ENCODE peak calls at places on chromosomes 2 and 18, in ten cellular contexts. One of them, this sample, is unnamed.

GRCh38 chr2:44168684-44169154 is at the start of gene PPM1B:
- DNase-seq in mammary epithelial cell: no peak
- DNase-seq in stimulated activated CD4-positive, alpha-beta T cell treated with anti-CD3 and anti-CD28 coated beads, TNF-alpha, amount 100 ng/mL, for 4 hours: peak; percentile 99
- DNase-seq in H7: peak; percentile 98
- DNase-seq in nephron progenitor cell: peak; percentile 100
- DNase-seq in mesothelial cell of epicardium: peak; percentile 99
- DNase-seq in EL: no peak
- DNase-seq in choroid plexus epithelial cell: no peak
- DNase-seq in AG10803: no peak
- DNase-seq in ELR: no peak
- DNase-seq in this sample: no peak

GRCh38 chr2:197498937-197499593 is 575 bp downstream of the HSPD1 start:
- DNase-seq in mammary epithelial cell: peak; percentile 39
- DNase-seq in stimulated activated CD4-positive, alpha-beta T cell treated with anti-CD3 and anti-CD28 coated beads, TNF-alpha, amount 100 ng/mL, for 4 hours: no peak
- DNase-seq in H7: peak; percentile 71
- DNase-seq in nephron progenitor cell: peak; percentile 73
- DNase-seq in mesothelial cell of epicardium: peak; percentile 55
- DNase-seq in EL: peak; percentile 52
- DNase-seq in choroid plexus epithelial cell: peak; percentile 68
- DNase-seq in AG10803: peak; percentile 34
- DNase-seq in ELR: peak; percentile 66
- DNase-seq in this sample: peak; percentile 68

GRCh38 chr2:41042343-41042742 is 590.5 kb upstream of the SLC8A1 start:
- DNase-seq in mammary epithelial cell: no peak
- DNase-seq in stimulated activated CD4-positive, alpha-beta T cell treated with anti-CD3 and anti-CD28 coated beads, TNF-alpha, amount 100 ng/mL, for 4 hours: no peak
- DNase-seq in H7: no peak
- DNase-seq in nephron progenitor cell: no peak
- DNase-seq in mesothelial cell of epicardium: no peak
- DNase-seq in EL: no peak
- DNase-seq in choroid plexus epithelial cell: peak; percentile 18
- DNase-seq in AG10803: no peak
- DNase-seq in ELR: peak; percentile 39
- DNase-seq in this sample: no peak

GRCh38 chr2:102485151-102485769 is 12.2 kb downstream of the SLC9A4 start:
- DNase-seq in mammary epithelial cell: no peak
- DNase-seq in stimulated activated CD4-positive, alpha-beta T cell treated with anti-CD3 and anti-CD28 coated beads, TNF-alpha, amount 100 ng/mL, for 4 hours: no peak
- DNase-seq in H7: no peak
- DNase-seq in nephron progenitor cell: no peak
- DNase-seq in mesothelial cell of epicardium: no peak
- DNase-seq in EL: no peak
- DNase-seq in choroid plexus epithelial cell: peak; percentile 13
- DNase-seq in AG10803: no peak
- DNase-seq in ELR: no peak
- DNase-seq in this sample: no peak

GRCh38 chr18:9242987-9243386 is 91.6 kb upstream of the TWSG1 start:
- DNase-seq in mammary epithelial cell: no peak
- DNase-seq in stimulated activated CD4-positive, alpha-beta T cell treated with anti-CD3 and anti-CD28 coated beads, TNF-alpha, amount 100 ng/mL, for 4 hours: no peak
- DNase-seq in H7: no peak
- DNase-seq in nephron progenitor cell: no peak
- DNase-seq in mesothelial cell of epicardium: no peak
- DNase-seq in EL: no peak
- DNase-seq in choroid plexus epithelial cell: no peak
- DNase-seq in AG10803: no peak
- DNase-seq in ELR: no peak
- DNase-seq in this sample: no peak

GRCh38 chr2:170660406-170660805 is 54.7 kb upstream of the SP5 start:
- DNase-seq in mammary epithelial cell: no peak
- DNase-seq in stimulated activated CD4-positive, alpha-beta T cell treated with anti-CD3 and anti-CD28 coated beads, TNF-alpha, amount 100 ng/mL, for 4 hours: no peak
- DNase-seq in H7: no peak
- DNase-seq in nephron progenitor cell: no peak
- DNase-seq in mesothelial cell of epicardium: no peak
- DNase-seq in EL: peak; percentile 4
- DNase-seq in choroid plexus epithelial cell: peak; percentile 64
- DNase-seq in AG10803: peak; percentile 13
- DNase-seq in ELR: no peak
- DNase-seq in this sample: no peak

GRCh38 chr2:156959481-156959880 is 298.0 kb upstream of the GALNT5 start:
- DNase-seq in mammary epithelial cell: no peak
- DNase-seq in stimulated activated CD4-positive, alpha-beta T cell treated with anti-CD3 and anti-CD28 coated beads, TNF-alpha, amount 100 ng/mL, for 4 hours: no peak
- DNase-seq in H7: no peak
- DNase-seq in nephron progenitor cell: no peak
- DNase-seq in mesothelial cell of epicardium: no peak
- DNase-seq in EL: no peak
- DNase-seq in choroid plexus epithelial cell: no peak
- DNase-seq in AG10803: no peak
- DNase-seq in ELR: no peak
- DNase-seq in this sample: no peak

GRCh38 chr18:41077076-41077475 is 878.0 kb upstream of the PIK3C3 start:
- DNase-seq in mammary epithelial cell: peak; percentile 27
- DNase-seq in stimulated activated CD4-positive, alpha-beta T cell treated with anti-CD3 and anti-CD28 coated beads, TNF-alpha, amount 100 ng/mL, for 4 hours: no peak
- DNase-seq in H7: no peak
- DNase-seq in nephron progenitor cell: no peak
- DNase-seq in mesothelial cell of epicardium: no peak
- DNase-seq in EL: no peak
- DNase-seq in choroid plexus epithelial cell: no peak
- DNase-seq in AG10803: no peak
- DNase-seq in ELR: no peak
- DNase-seq in this sample: no peak

GRCh38 chr2:238655131-238655860 is 192.6 kb upstream of the TWIST2 start:
- DNase-seq in mammary epithelial cell: no peak
- DNase-seq in stimulated activated CD4-positive, alpha-beta T cell treated with anti-CD3 and anti-CD28 coated beads, TNF-alpha, amount 100 ng/mL, for 4 hours: no peak
- DNase-seq in H7: peak; percentile 10
- DNase-seq in nephron progenitor cell: no peak
- DNase-seq in mesothelial cell of epicardium: peak; percentile 26
- DNase-seq in EL: no peak
- DNase-seq in choroid plexus epithelial cell: no peak
- DNase-seq in AG10803: peak; percentile 55
- DNase-seq in ELR: no peak
- DNase-seq in this sample: no peak

GRCh38 chr2:218360453-218360852 is 3.8 kb downstream of the CATIP start:
- DNase-seq in mammary epithelial cell: no peak
- DNase-seq in stimulated activated CD4-positive, alpha-beta T cell treated with anti-CD3 and anti-CD28 coated beads, TNF-alpha, amount 100 ng/mL, for 4 hours: no peak
- DNase-seq in H7: no peak
- DNase-seq in nephron progenitor cell: no peak
- DNase-seq in mesothelial cell of epicardium: no peak
- DNase-seq in EL: no peak
- DNase-seq in choroid plexus epithelial cell: no peak
- DNase-seq in AG10803: no peak
- DNase-seq in ELR: no peak
- DNase-seq in this sample: no peak

GRCh38 chr2:37878536-37878935 is 46.6 kb upstream of the RMDN2 start:
- DNase-seq in mammary epithelial cell: no peak
- DNase-seq in stimulated activated CD4-positive, alpha-beta T cell treated with anti-CD3 and anti-CD28 coated beads, TNF-alpha, amount 100 ng/mL, for 4 hours: no peak
- DNase-seq in H7: no peak
- DNase-seq in nephron progenitor cell: no peak
- DNase-seq in mesothelial cell of epicardium: no peak
- DNase-seq in EL: no peak
- DNase-seq in choroid plexus epithelial cell: no peak
- DNase-seq in AG10803: no peak
- DNase-seq in ELR: no peak
- DNase-seq in this sample: no peak

GRCh38 chr2:72779495-72779894 is 46.3 kb downstream of the EXOC6B start:
- DNase-seq in mammary epithelial cell: no peak
- DNase-seq in stimulated activated CD4-positive, alpha-beta T cell treated with anti-CD3 and anti-CD28 coated beads, TNF-alpha, amount 100 ng/mL, for 4 hours: no peak
- DNase-seq in H7: no peak
- DNase-seq in nephron progenitor cell: no peak
- DNase-seq in mesothelial cell of epicardium: no peak
- DNase-seq in EL: no peak
- DNase-seq in choroid plexus epithelial cell: no peak
- DNase-seq in AG10803: no peak
- DNase-seq in ELR: no peak
- DNase-seq in this sample: no peak

GRCh38 chr2:202031261-202031986 is 2.2 kb upstream of the FZD7 start:
- DNase-seq in mammary epithelial cell: no peak
- DNase-seq in stimulated activated CD4-positive, alpha-beta T cell treated with anti-CD3 and anti-CD28 coated beads, TNF-alpha, amount 100 ng/mL, for 4 hours: no peak
- DNase-seq in H7: peak; percentile 58
- DNase-seq in nephron progenitor cell: no peak
- DNase-seq in mesothelial cell of epicardium: no peak
- DNase-seq in EL: no peak
- DNase-seq in choroid plexus epithelial cell: no peak
- DNase-seq in AG10803: no peak
- DNase-seq in ELR: no peak
- DNase-seq in this sample: no peak

GRCh38 chr2:148282201-148282600 is 261.3 kb downstream of the MBD5 start:
- DNase-seq in mammary epithelial cell: no peak
- DNase-seq in stimulated activated CD4-positive, alpha-beta T cell treated with anti-CD3 and anti-CD28 coated beads, TNF-alpha, amount 100 ng/mL, for 4 hours: no peak
- DNase-seq in H7: no peak
- DNase-seq in nephron progenitor cell: no peak
- DNase-seq in mesothelial cell of epicardium: no peak
- DNase-seq in EL: peak; percentile 7
- DNase-seq in choroid plexus epithelial cell: peak; percentile 35
- DNase-seq in AG10803: peak; percentile 45
- DNase-seq in ELR: peak; percentile 47
- DNase-seq in this sample: no peak

GRCh38 chr18:10304853-10305252 is 149.6 kb upstream of the APCDD1 start:
- DNase-seq in mammary epithelial cell: peak; percentile 70
- DNase-seq in stimulated activated CD4-positive, alpha-beta T cell treated with anti-CD3 and anti-CD28 coated beads, TNF-alpha, amount 100 ng/mL, for 4 hours: no peak
- DNase-seq in H7: no peak
- DNase-seq in nephron progenitor cell: no peak
- DNase-seq in mesothelial cell of epicardium: no peak
- DNase-seq in EL: peak; percentile 74
- DNase-seq in choroid plexus epithelial cell: peak; percentile 28
- DNase-seq in AG10803: peak; percentile 95
- DNase-seq in ELR: peak; percentile 17
- DNase-seq in this sample: no peak

GRCh38 chr2:23381498-23381897 is 3.5 kb upstream of the KLHL29 start:
- DNase-seq in mammary epithelial cell: no peak
- DNase-seq in stimulated activated CD4-positive, alpha-beta T cell treated with anti-CD3 and anti-CD28 coated beads, TNF-alpha, amount 100 ng/mL, for 4 hours: no peak
- DNase-seq in H7: no peak
- DNase-seq in nephron progenitor cell: no peak
- DNase-seq in mesothelial cell of epicardium: no peak
- DNase-seq in EL: no peak
- DNase-seq in choroid plexus epithelial cell: no peak
- DNase-seq in AG10803: no peak
- DNase-seq in ELR: peak; percentile 10
- DNase-seq in this sample: no peak

GRCh38 chr2:39020383-39020782 is 100.5 kb downstream of the SOS1 start:
- DNase-seq in mammary epithelial cell: no peak
- DNase-seq in stimulated activated CD4-positive, alpha-beta T cell treated with anti-CD3 and anti-CD28 coated beads, TNF-alpha, amount 100 ng/mL, for 4 hours: no peak
- DNase-seq in H7: no peak
- DNase-seq in nephron progenitor cell: no peak
- DNase-seq in mesothelial cell of epicardium: no peak
- DNase-seq in EL: no peak
- DNase-seq in choroid plexus epithelial cell: no peak
- DNase-seq in AG10803: no peak
- DNase-seq in ELR: no peak
- DNase-seq in this sample: no peak

GRCh38 chr2:222865301-222865700 is 4.5 kb downstream of the ACSL3 start:
- DNase-seq in mammary epithelial cell: no peak
- DNase-seq in stimulated activated CD4-positive, alpha-beta T cell treated with anti-CD3 and anti-CD28 coated beads, TNF-alpha, amount 100 ng/mL, for 4 hours: no peak
- DNase-seq in H7: no peak
- DNase-seq in nephron progenitor cell: no peak
- DNase-seq in mesothelial cell of epicardium: no peak
- DNase-seq in EL: no peak
- DNase-seq in choroid plexus epithelial cell: no peak
- DNase-seq in AG10803: no peak
- DNase-seq in ELR: no peak
- DNase-seq in this sample: no peak

GRCh38 chr2:186256540-186256939 is 229.5 kb upstream of the ZC3H15 start:
- DNase-seq in mammary epithelial cell: peak; percentile 43
- DNase-seq in stimulated activated CD4-positive, alpha-beta T cell treated with anti-CD3 and anti-CD28 coated beads, TNF-alpha, amount 100 ng/mL, for 4 hours: no peak
- DNase-seq in H7: no peak
- DNase-seq in nephron progenitor cell: no peak
- DNase-seq in mesothelial cell of epicardium: no peak
- DNase-seq in EL: peak; percentile 35
- DNase-seq in choroid plexus epithelial cell: peak; percentile 71
- DNase-seq in AG10803: peak; percentile 36
- DNase-seq in ELR: peak; percentile 62
- DNase-seq in this sample: no peak

GRCh38 chr2:12821656-12822055 is 104.9 kb downstream of the TRIB2 start:
- DNase-seq in mammary epithelial cell: peak; percentile 46
- DNase-seq in stimulated activated CD4-positive, alpha-beta T cell treated with anti-CD3 and anti-CD28 coated beads, TNF-alpha, amount 100 ng/mL, for 4 hours: no peak
- DNase-seq in H7: no peak
- DNase-seq in nephron progenitor cell: no peak
- DNase-seq in mesothelial cell of epicardium: no peak
- DNase-seq in EL: no peak
- DNase-seq in choroid plexus epithelial cell: no peak
- DNase-seq in AG10803: no peak
- DNase-seq in ELR: peak; percentile 23
- DNase-seq in this sample: no peak

GRCh38 chr2:60554649-60555065 is 1.2 kb upstream of the BCL11A start:
- DNase-seq in mammary epithelial cell: no peak
- DNase-seq in stimulated activated CD4-positive, alpha-beta T cell treated with anti-CD3 and anti-CD28 coated beads, TNF-alpha, amount 100 ng/mL, for 4 hours: no peak
- DNase-seq in H7: peak; percentile 73
- DNase-seq in nephron progenitor cell: peak; percentile 53
- DNase-seq in mesothelial cell of epicardium: peak; percentile 62
- DNase-seq in EL: no peak
- DNase-seq in choroid plexus epithelial cell: no peak
- DNase-seq in AG10803: no peak
- DNase-seq in ELR: no peak
- DNase-seq in this sample: no peak

GRCh38 chr2:105454801-105455485 is 56.1 kb upstream of the FHL2 start:
- DNase-seq in mammary epithelial cell: peak; percentile 89
- DNase-seq in stimulated activated CD4-positive, alpha-beta T cell treated with anti-CD3 and anti-CD28 coated beads, TNF-alpha, amount 100 ng/mL, for 4 hours: no peak
- DNase-seq in H7: peak; percentile 65
- DNase-seq in nephron progenitor cell: no peak
- DNase-seq in mesothelial cell of epicardium: no peak
- DNase-seq in EL: peak; percentile 83
- DNase-seq in choroid plexus epithelial cell: peak; percentile 93
- DNase-seq in AG10803: peak; percentile 82
- DNase-seq in ELR: peak; percentile 77
- DNase-seq in this sample: no peak